ENCODE peak calls at places on chromosomes 13 and 19, in eight cellular contexts. J, M, L, D, N, Y, W and Z are unnamed samples.

GRCh38 chr19:51559240-51559639 is 11.8 kb upstream of the ZNF175 start:
- DNase-seq in Y (no peak), L (no peak), W (no peak), J (no peak), M (no peak), D (no peak), N (no peak), Z (no peak)

GRCh38 chr19:49057636-49058234 is at the start of gene CGB7:
- DNase-seq in L (no peak), Y (peak; percentile 64), W (peak; percentile 66), J (peak; percentile 70), M (peak; percentile 79), D (no peak), N (peak; percentile 86), Z (peak; percentile 82)

GRCh38 chr19:35986664-35987570 is 8.1 kb upstream of the SDHAF1 start:
- DNase-seq in M (peak; percentile 57), J (no peak), Y (no peak), N (peak; percentile 87), W (no peak), L (peak; percentile 20), D (no peak), Z (no peak)

GRCh38 chr13:24118576-24118975 is 41.9 kb upstream of the SPATA13 start:
- DNase-seq in N (no peak), L (no peak), Y (no peak), W (no peak), D (no peak), M (no peak), J (no peak), Z (no peak)

GRCh38 chr19:47107953-47108746 is 5.4 kb downstream of the ZC3H4 start:
- DNase-seq in D (no peak), N (no peak), W (no peak), Y (no peak), M (no peak), L (no peak), J (peak; percentile 32), Z (no peak)

GRCh38 chr19:36547001-36547732 is 19.1 kb upstream of the ZNF260 start:
- DNase-seq in L (no peak), M (no peak), Y (no peak), J (peak; percentile 1), N (no peak), W (peak; percentile 33), D (no peak), Z (no peak)

GRCh38 chr13:101536079-101536478 is 83.6 kb downstream of the ITGBL1 start:
- DNase-seq in W (no peak), M (no peak), D (no peak), L (no peak), N (no peak), J (no peak), Y (no peak), Z (no peak)

GRCh38 chr13:97283888-97284287 is 61.8 kb downstream of the MBNL2 start:
- DNase-seq in M (no peak), J (no peak), N (no peak), D (no peak), L (no peak), W (no peak), Y (no peak), Z (no peak)

GRCh38 chr19:42131149-42132029 is 857 bp downstream of the POU2F2 start:
- DNase-seq in J (no peak), L (no peak), M (no peak), D (no peak), Y (no peak), W (no peak), N (no peak), Z (no peak)

GRCh38 chr13:99057310-99057975 is 79.6 kb upstream of the DOCK9 start:
- DNase-seq in J (peak; percentile 50), D (no peak), Y (no peak), N (no peak), L (no peak), M (no peak), W (peak; percentile 43), Z (no peak)

GRCh38 chr13:90445179-90445578 is 902.3 kb upstream of the MIR17HG start:
- DNase-seq in N (no peak), D (no peak), Y (peak; percentile 15), W (peak; percentile 68), J (peak; percentile 88), M (no peak), L (no peak), Z (peak; percentile 55)

GRCh38 chr19:44741841-44742352 is 6.6 kb upstream of the BCL3 start:
- DNase-seq in M (peak; percentile 97), Y (no peak), L (no peak), D (no peak), W (peak; percentile 100), J (peak; percentile 98), N (peak; percentile 92), Z (peak; percentile 99)

GRCh38 chr19:7287716-7288115 is 6.5 kb downstream of the INSR start:
- DNase-seq in L (no peak), D (no peak), J (no peak), M (no peak), W (peak; percentile 61), Y (no peak), N (no peak), Z (no peak)

GRCh38 chr13:99176309-99177276 is 24.1 kb upstream of the UBAC2 start:
- DNase-seq in L (peak; percentile 84), W (peak; percentile 57), N (no peak), J (peak; percentile 81), M (peak; percentile 81), Y (peak; percentile 59), D (peak; percentile 86), Z (peak; percentile 67)

GRCh38 chr13:72651196-72651595 is 76.2 kb downstream of the MZT1 start:
- DNase-seq in L (no peak), N (no peak), J (peak; percentile 27), D (no peak), Y (peak; percentile 23), M (no peak), W (no peak), Z (no peak)

GRCh38 chr13:72657379-72657778 is 70.0 kb downstream of the MZT1 start:
- DNase-seq in D (no peak), N (no peak), M (no peak), L (no peak), J (no peak), Y (no peak), W (no peak), Z (no peak)

GRCh38 chr13:72652681-72653080 is 74.7 kb downstream of the MZT1 start:
- DNase-seq in J (peak; percentile 59), N (no peak), L (no peak), M (no peak), Y (no peak), D (no peak), W (no peak), Z (no peak)

DNA sequence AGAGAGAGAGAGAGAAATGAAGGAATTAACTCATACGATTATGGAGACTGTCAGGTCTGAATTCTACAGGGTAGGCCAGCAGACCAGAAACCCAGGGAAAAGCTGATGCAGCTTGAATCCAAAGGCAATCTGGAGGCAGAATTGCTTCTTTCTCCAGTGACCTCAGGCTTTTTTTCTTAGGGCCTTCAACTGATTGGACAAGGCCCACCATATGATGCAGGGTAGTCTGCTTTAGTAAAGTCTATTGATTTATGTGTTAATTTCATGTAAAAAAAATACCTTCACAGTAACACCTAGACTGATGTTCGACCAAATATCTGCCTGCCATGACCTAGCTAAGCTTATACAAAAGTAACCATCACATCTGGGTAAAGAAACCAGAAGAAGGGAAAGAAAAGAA is 71.1 kb downstream of the MZT1 start:
- DNase-seq in D (no peak), M (no peak), Y (no peak), J (no peak), W (no peak), L (no peak), N (no peak), Z (no peak)
- H3K4me1 ChIP-seq in D (no peaks in the 10 kb centered on the region), M (no peaks in the 10 kb centered on the region), Y (no peaks in the 10 kb centered on the region), J (peaks cover 7% of the 10 kb centered on the region), W (no peaks in the 10 kb centered on the region), L (no peaks in the 10 kb centered on the region), N (no peaks in the 10 kb centered on the region), Z (no peaks in the 10 kb centered on the region)

GRCh38 chr19:4556574-4557185 is 2.8 kb downstream of the SEMA6B start:
- DNase-seq in D (no peak), J (peak; percentile 84), Y (no peak), W (peak; percentile 26), L (peak; percentile 17), N (peak; percentile 84), M (peak; percentile 49), Z (no peak)

GRCh38 chr19:4557971-4558941 is 1.2 kb downstream of the SEMA6B start:
- DNase-seq in Y (no peak), D (no peak), L (peak; percentile 48), N (peak; percentile 93), M (peak; percentile 35), J (peak; percentile 62), W (peak; percentile 22), Z (no peak)

GRCh38 chr19:4555657-4556561 is 3.6 kb downstream of the SEMA6B start:
- DNase-seq in N (peak; percentile 65), M (peak; percentile 46), D (no peak), W (no peak), J (peak; percentile 72), Y (no peak), L (no peak), Z (no peak)

GRCh38 chr19:4557186-4557970 is 2.1 kb downstream of the SEMA6B start:
- DNase-seq in L (no peak), N (peak; percentile 67), W (no peak), J (peak; percentile 59), Y (no peak), M (no peak), D (no peak), Z (no peak)

DNA sequence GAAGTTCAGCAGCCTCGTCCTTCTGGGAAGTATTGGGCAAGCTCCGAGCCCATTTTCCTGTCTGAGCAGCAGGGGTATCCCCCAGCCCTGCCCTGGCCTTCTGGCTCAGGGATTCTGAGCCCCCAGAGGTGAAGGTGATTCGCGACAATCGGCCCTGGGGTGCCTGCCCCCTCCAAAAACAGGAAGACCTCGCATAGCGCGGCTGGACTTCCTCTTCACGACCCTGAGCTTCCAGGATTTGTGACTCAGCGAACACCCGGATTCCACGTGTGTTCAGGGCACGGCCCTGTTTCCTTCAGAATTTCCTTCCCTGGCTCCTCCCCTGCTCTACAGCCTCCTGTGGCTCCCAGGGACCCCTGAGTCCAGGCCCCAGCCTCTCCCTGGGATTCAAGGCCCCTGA is at the start of gene SEMA6B:
- DNase-seq in M (no peak), Y (no peak), L (no peak), W (peak; percentile 29), N (no peak), D (no peak), J (no peak), Z (no peak)
- H3K4me3 ChIP-seq in M (no peak within 1 kb of the TSS), Y (peak within 1 kb of the TSS; percentile 68), L (no peak within 1 kb of the TSS), W (no peak within 1 kb of the TSS), N (peak within 1 kb of the TSS; percentile 53), D (no peak within 1 kb of the TSS), J (no peak within 1 kb of the TSS), Z (no peak within 1 kb of the TSS)

DNA sequence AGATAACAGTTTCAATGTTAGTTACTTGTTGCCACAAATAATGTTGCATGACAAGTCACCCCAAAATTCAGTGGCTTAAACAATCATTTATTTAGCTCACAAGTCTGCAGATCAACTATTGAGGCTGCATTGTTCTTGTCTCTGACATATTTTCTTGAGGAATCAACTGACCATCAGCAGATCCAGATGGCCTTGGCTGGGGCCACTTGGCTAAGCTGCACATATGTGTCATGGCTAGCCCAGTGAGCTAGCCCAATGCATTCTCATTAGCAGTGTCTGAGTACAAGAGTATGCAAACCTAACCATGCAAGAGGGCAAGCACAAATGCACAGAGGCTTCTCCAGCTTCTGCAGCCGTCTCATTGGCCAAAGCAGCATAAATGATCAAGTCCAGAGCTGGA is 180.4 kb downstream of the DNAJC15 start:
- DNase-seq in M (no peak), D (no peak), J (no peak), Y (no peak), N (no peak), W (no peak), L (no peak), Z (no peak)
- H3K27ac ChIP-seq in M (no peak overlapping the region), D (no peak overlapping the region), J (no peak overlapping the region), Y (no peak overlapping the region), N (no peak overlapping the region), W (no peak overlapping the region), L (no peak overlapping the region), Z (no peak overlapping the region)

GRCh38 chr13:30738946-30739528 is 3.7 kb downstream of the ALOX5AP start:
- DNase-seq in W (no peak), Y (no peak), L (no peak), J (no peak), N (no peak), M (no peak), D (no peak), Z (no peak)
- H3K4me1 ChIP-seq in W (peaks cover 23% of the 10 kb centered on the region), Y (peaks cover 12% of the 10 kb centered on the region), L (peaks cover 67% of the 10 kb centered on the region), J (peaks cover 40% of the 10 kb centered on the region), N (peaks cover 43% of the 10 kb centered on the region), M (peaks cover 9% of the 10 kb centered on the region), D (no peaks in the 10 kb centered on the region), Z (peaks cover 2% of the 10 kb centered on the region)